ENCODE peak calls at places on chromosomes 5 and 9, in four cellular contexts. One of them, this sample, is unnamed.

GRCh38 chr5:32405502-32405901 is 39.0 kb downstream of the ZFR start:
- DNase-seq in left ventricle myocardium inferior: no peak
- DNase-seq in CD8-positive, alpha-beta memory T cell: no peak
- DNase-seq in breast epithelium: no peak
- DNase-seq in this sample: no peak

GRCh38 chr9:81557957-81558791 is 131.2 kb downstream of the TLE1 start:
- DNase-seq in left ventricle myocardium inferior: no peak
- DNase-seq in CD8-positive, alpha-beta memory T cell: no peak
- DNase-seq in breast epithelium: no peak
- DNase-seq in this sample: no peak

GRCh38 chr9:86413966-86414880 is 60.0 kb upstream of the TUT7 start:
- DNase-seq in left ventricle myocardium inferior: no peak
- DNase-seq in CD8-positive, alpha-beta memory T cell: no peak
- DNase-seq in breast epithelium: no peak
- DNase-seq in this sample: peak; percentile 54

GRCh38 chr9:37918665-37919165 is 14.8 kb upstream of the SLC25A51 start:
- DNase-seq in left ventricle myocardium inferior: no peak
- DNase-seq in CD8-positive, alpha-beta memory T cell: no peak
- DNase-seq in breast epithelium: no peak
- DNase-seq in this sample: no peak

GRCh38 chr5:170273968-170274710 is 23.4 kb downstream of the LCP2 start:
- DNase-seq in left ventricle myocardium inferior: no peak
- DNase-seq in CD8-positive, alpha-beta memory T cell: peak; percentile 71
- DNase-seq in breast epithelium: peak; percentile 62
- DNase-seq in this sample: peak; percentile 23

GRCh38 chr9:21252727-21253547 is 13.1 kb upstream of the IFNA14 start:
- DNase-seq in left ventricle myocardium inferior: peak; percentile 24
- DNase-seq in CD8-positive, alpha-beta memory T cell: peak; percentile 7
- DNase-seq in breast epithelium: no peak
- DNase-seq in this sample: peak; percentile 46

GRCh38 chr5:176803943-176804498 is 6.3 kb upstream of the UNC5A start:
- DNase-seq in left ventricle myocardium inferior: no peak
- DNase-seq in CD8-positive, alpha-beta memory T cell: no peak
- DNase-seq in breast epithelium: no peak
- DNase-seq in this sample: no peak

GRCh38 chr5:178474562-178475184 is 115.5 kb downstream of the COL23A1 start:
- DNase-seq in left ventricle myocardium inferior: no peak
- DNase-seq in CD8-positive, alpha-beta memory T cell: no peak
- DNase-seq in breast epithelium: no peak
- DNase-seq in this sample: peak; percentile 42

GRCh38 chr9:123695391-123695790 is 234.5 kb downstream of the DENND1A start:
- DNase-seq in left ventricle myocardium inferior: no peak
- DNase-seq in CD8-positive, alpha-beta memory T cell: no peak
- DNase-seq in breast epithelium: no peak
- DNase-seq in this sample: no peak

GRCh38 chr9:38333047-38333446 is 59.5 kb upstream of the ALDH1B1 start:
- DNase-seq in left ventricle myocardium inferior: no peak
- DNase-seq in CD8-positive, alpha-beta memory T cell: no peak
- DNase-seq in breast epithelium: no peak
- DNase-seq in this sample: no peak

DNA sequence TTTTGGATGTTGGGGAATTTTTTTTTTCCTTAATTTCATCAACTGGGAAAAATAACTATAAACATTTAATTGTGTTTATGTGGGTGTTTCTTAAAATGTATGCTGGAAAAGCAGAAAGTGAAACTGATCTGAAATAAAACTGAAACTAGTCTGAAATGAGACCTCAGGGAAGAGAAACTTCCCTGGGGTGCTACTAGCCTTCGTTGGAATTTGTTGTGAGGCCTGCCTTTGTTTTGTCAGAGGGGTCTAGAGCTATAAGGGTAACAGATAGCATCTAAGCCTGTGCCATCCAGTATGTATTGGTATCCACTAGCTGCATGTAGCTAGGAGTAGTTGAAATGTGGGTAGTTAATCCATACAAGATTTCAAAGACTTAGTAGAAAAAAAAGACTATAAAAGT is 10.4 kb downstream of the ZNF618 start:
- DNase-seq in left ventricle myocardium inferior: no peak
- DNase-seq in CD8-positive, alpha-beta memory T cell: no peak
- DNase-seq in breast epithelium: no peak
- DNase-seq in this sample: peak; percentile 56
- H3K27ac ChIP-seq in left ventricle myocardium inferior: peak overlapping the region; percentile 27
- H3K27ac ChIP-seq in CD8-positive, alpha-beta memory T cell: no peak overlapping the region
- H3K27ac ChIP-seq in breast epithelium: peak overlapping the region; percentile 23
- H3K27ac ChIP-seq in this sample: no peak overlapping the region

GRCh38 chr9:114231218-114232090 is 76.1 kb downstream of the COL27A1 start:
- DNase-seq in left ventricle myocardium inferior: no peak
- DNase-seq in CD8-positive, alpha-beta memory T cell: no peak
- DNase-seq in breast epithelium: no peak
- DNase-seq in this sample: no peak

GRCh38 chr9:114235113-114235589 is 79.8 kb downstream of the COL27A1 start:
- DNase-seq in left ventricle myocardium inferior: no peak
- DNase-seq in CD8-positive, alpha-beta memory T cell: no peak
- DNase-seq in breast epithelium: no peak
- DNase-seq in this sample: no peak

GRCh38 chr9:114232091-114232440 is 76.7 kb downstream of the COL27A1 start:
- DNase-seq in left ventricle myocardium inferior: no peak
- DNase-seq in CD8-positive, alpha-beta memory T cell: no peak
- DNase-seq in breast epithelium: no peak
- DNase-seq in this sample: no peak

GRCh38 chr9:114236391-114237138 is 81.2 kb downstream of the COL27A1 start:
- DNase-seq in left ventricle myocardium inferior: no peak
- DNase-seq in CD8-positive, alpha-beta memory T cell: no peak
- DNase-seq in breast epithelium: no peak
- DNase-seq in this sample: no peak

GRCh38 chr9:114233806-114234205 is 78.5 kb downstream of the COL27A1 start:
- DNase-seq in left ventricle myocardium inferior: peak; percentile 53
- DNase-seq in CD8-positive, alpha-beta memory T cell: no peak
- DNase-seq in breast epithelium: no peak
- DNase-seq in this sample: no peak
- H3K27ac ChIP-seq in left ventricle myocardium inferior: peak overlapping the region; percentile 61
- H3K27ac ChIP-seq in CD8-positive, alpha-beta memory T cell: no peak overlapping the region
- H3K27ac ChIP-seq in breast epithelium: peak overlapping the region; percentile 66
- H3K27ac ChIP-seq in this sample: no peak overlapping the region

GRCh38 chr5:157165668-157166067 is 396 bp downstream of the GARIN3 start:
- DNase-seq in left ventricle myocardium inferior: no peak
- DNase-seq in CD8-positive, alpha-beta memory T cell: no peak
- DNase-seq in breast epithelium: no peak
- DNase-seq in this sample: no peak
- H3K27ac ChIP-seq in left ventricle myocardium inferior: no peak overlapping the region
- H3K27ac ChIP-seq in CD8-positive, alpha-beta memory T cell: no peak overlapping the region
- H3K27ac ChIP-seq in breast epithelium: no peak overlapping the region
- H3K27ac ChIP-seq in this sample: no peak overlapping the region

GRCh38 chr5:88886252-88886651 is 3.3 kb upstream of the MEF2C start:
- DNase-seq in left ventricle myocardium inferior: no peak
- DNase-seq in CD8-positive, alpha-beta memory T cell: no peak
- DNase-seq in breast epithelium: no peak
- DNase-seq in this sample: no peak

GRCh38 chr5:88885043-88885442 is 2.1 kb upstream of the MEF2C start:
- DNase-seq in left ventricle myocardium inferior: no peak
- DNase-seq in CD8-positive, alpha-beta memory T cell: no peak
- DNase-seq in breast epithelium: no peak
- DNase-seq in this sample: no peak

GRCh38 chr5:88888799-88889164 is 5.8 kb upstream of the MEF2C start:
- DNase-seq in left ventricle myocardium inferior: no peak
- DNase-seq in CD8-positive, alpha-beta memory T cell: no peak
- DNase-seq in breast epithelium: no peak
- DNase-seq in this sample: no peak

GRCh38 chr5:88888291-88888690 is 5.3 kb upstream of the MEF2C start:
- DNase-seq in left ventricle myocardium inferior: no peak
- DNase-seq in CD8-positive, alpha-beta memory T cell: no peak
- DNase-seq in breast epithelium: no peak
- DNase-seq in this sample: no peak

DNA sequence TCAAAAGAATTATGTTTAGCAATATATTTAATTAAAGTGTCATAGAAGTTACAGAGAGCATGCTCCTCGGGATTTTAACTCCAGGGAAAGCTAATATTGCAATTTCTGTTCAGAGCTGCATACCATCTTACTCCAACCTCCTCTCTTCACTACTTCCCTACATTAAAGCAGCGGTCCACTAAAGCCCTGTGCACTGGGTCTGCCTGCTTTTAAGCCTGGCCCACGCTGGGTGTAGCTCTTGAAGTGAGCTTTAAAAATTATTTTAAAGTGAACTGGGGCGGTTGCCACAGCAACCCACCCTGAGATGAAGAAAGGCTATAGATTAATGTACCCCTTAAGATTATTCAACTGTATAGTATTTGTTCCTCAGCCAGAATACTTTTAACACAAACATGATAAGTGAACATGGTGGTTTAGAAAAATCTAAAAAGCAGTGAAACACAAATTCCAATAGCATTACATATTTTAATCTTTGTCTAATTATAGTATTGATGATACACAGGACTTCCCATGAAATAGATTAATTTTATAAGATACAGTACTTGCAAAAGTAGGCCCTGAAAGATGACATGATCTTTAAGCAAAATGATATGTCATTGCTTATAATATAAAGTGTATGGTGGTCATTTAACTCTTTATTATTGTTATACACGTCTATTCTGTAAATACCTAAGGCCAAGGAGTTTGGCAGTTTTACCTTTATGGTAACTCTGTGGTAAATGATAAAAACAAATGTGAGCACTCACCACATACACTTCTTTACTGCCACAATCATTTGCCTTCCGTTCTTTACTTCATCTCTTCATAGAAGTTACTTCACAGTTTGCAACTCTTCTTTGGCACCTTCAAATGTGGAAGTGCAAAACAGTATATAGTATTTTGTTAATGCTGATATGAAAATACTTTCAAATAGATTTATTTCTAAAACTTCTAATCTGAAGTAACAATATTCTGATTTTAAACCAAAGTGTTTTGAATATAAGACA is 4.1 kb upstream of the MEF2C start:
- DNase-seq in left ventricle myocardium inferior: no peak
- DNase-seq in CD8-positive, alpha-beta memory T cell: no peak
- DNase-seq in breast epithelium: no peak
- DNase-seq in this sample: no peak
- H3K27ac ChIP-seq in left ventricle myocardium inferior: peak overlapping the region; percentile 94
- H3K27ac ChIP-seq in CD8-positive, alpha-beta memory T cell: no peak overlapping the region
- H3K27ac ChIP-seq in breast epithelium: peak overlapping the region; percentile 76
- H3K27ac ChIP-seq in this sample: no peak overlapping the region

GRCh38 chr5:137618476-137618875 is 117.4 kb downstream of the KLHL3 start:
- DNase-seq in left ventricle myocardium inferior: no peak
- DNase-seq in CD8-positive, alpha-beta memory T cell: no peak
- DNase-seq in breast epithelium: no peak
- DNase-seq in this sample: no peak
- H3K27ac ChIP-seq in left ventricle myocardium inferior: no peak overlapping the region
- H3K27ac ChIP-seq in CD8-positive, alpha-beta memory T cell: no peak overlapping the region
- H3K27ac ChIP-seq in breast epithelium: no peak overlapping the region
- H3K27ac ChIP-seq in this sample: no peak overlapping the region

DNA sequence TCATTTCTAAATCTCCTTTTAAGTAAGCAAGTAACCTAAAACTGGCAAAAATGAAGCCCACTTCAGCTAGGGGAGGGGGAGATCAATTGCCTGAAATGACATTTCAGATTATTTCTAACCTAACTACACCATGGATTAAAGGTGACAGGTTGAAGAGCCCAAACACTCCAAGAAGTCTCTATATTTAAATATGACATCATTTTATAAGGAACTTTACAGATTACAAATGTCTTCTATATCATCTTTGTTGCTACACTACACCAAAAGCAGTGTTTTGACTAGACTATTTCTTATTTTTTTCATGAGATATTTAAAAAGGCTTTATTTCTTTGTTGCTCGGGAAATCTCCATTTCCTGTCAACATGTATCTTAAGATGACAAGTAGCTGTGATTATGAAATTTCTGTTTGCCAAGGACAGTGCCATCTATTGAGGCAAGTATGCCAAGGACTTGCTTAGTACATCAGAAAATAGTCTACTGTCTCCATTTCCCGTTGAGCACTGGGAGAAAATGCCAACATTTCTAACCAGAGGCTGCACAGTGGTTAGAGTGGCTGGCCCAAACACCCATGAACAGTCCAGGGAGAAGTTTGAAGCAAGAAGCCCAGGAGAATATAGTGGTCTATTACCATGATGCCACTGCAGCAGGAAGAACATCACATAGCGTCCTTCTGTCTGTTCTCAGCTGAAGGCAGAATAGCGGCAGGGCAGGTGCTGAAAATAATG is 93.4 kb upstream of the ITGA2 start:
- DNase-seq in left ventricle myocardium inferior: no peak
- DNase-seq in CD8-positive, alpha-beta memory T cell: no peak
- DNase-seq in breast epithelium: no peak
- DNase-seq in this sample: no peak
- H3K27ac ChIP-seq in left ventricle myocardium inferior: peak overlapping the region; percentile 57
- H3K27ac ChIP-seq in CD8-positive, alpha-beta memory T cell: no peak overlapping the region
- H3K27ac ChIP-seq in breast epithelium: no peak overlapping the region
- H3K27ac ChIP-seq in this sample: no peak overlapping the region